ENCODE peak calls at places on chromosome 6, in five cellular contexts. V, H, G, E and O are unnamed samples.

GRCh38 chr6:1381397-1382330 is 7.7 kb upstream of the FOXF2 start:
- DNase-seq in H (peak), G (peak), V (peak), E (no peak), O (peak)

GRCh38 chr6:35318200-35318844 is 20.7 kb downstream of the DEF6 start:
- DNase-seq in G (no peak), V (peak), H (peak), E (peak), O (peak)

GRCh38 chr6:140784573-140784972 is 1348.2 kb upstream of the GJE1 start:
- DNase-seq in E (peak), V (no peak), H (peak), G (no peak), O (no peak)

GRCh38 chr6:13044390-13044789 is 283.9 kb downstream of the TBC1D7 start:
- DNase-seq in H (peak), E (no peak), G (peak), V (peak), O (no peak)

GRCh38 chr6:15274696-15275387 is 29.0 kb downstream of the JARID2 start:
- DNase-seq in E (peak), V (no peak), G (no peak), H (no peak), O (no peak)

GRCh38 chr6:40630046-40630445 is 42.9 kb upstream of the LRFN2 start:
- DNase-seq in V (no peak), E (no peak), G (no peak), H (no peak), O (no peak)

GRCh38 chr6:158002951-158003853 is 21.5 kb downstream of the SYNJ2 start:
- DNase-seq in H (peak), E (peak), V (no peak), G (no peak), O (no peak)

GRCh38 chr6:131778134-131778533 is 29.7 kb upstream of the ENPP1 start:
- DNase-seq in H (no peak), E (peak), V (no peak), G (no peak), O (no peak)

GRCh38 chr6:136600818-136601217 is 50.6 kb upstream of the MAP7 start:
- DNase-seq in H (no peak), V (no peak), E (peak), G (no peak), O (no peak)

GRCh38 chr6:85135376-85136094 is 314.3 kb upstream of the NT5E start:
- DNase-seq in H (peak), E (no peak), V (no peak), G (no peak), O (no peak)

GRCh38 chr6:106510090-106510970 is 119.0 kb downstream of the RTN4IP1 start:
- DNase-seq in H (peak), G (peak), E (no peak), V (peak), O (peak)

GRCh38 chr6:42336431-42336830 is 115.3 kb downstream of the TRERF1 start:
- DNase-seq in V (no peak), G (no peak), E (no peak), H (no peak), O (no peak)

GRCh38 chr6:44841829-44842228 is 454.3 kb downstream of the CDC5L start:
- DNase-seq in V (no peak), G (no peak), H (no peak), E (no peak), O (no peak)

GRCh38 chr6:18022398-18023231 is 35.2 kb upstream of the KIF13A start:
- DNase-seq in G (no peak), V (no peak), H (peak), E (peak), O (peak)

GRCh38 chr6:163427498-163428254 is 13.2 kb downstream of the QKI start:
- DNase-seq in H (peak), V (no peak), G (peak), E (peak), O (no peak)

GRCh38 chr6:25601797-25602679 is 50.0 kb upstream of the SCGN start:
- DNase-seq in G (peak), V (no peak), H (peak), E (peak), O (peak)

GRCh38 chr6:131652472-131652871 is 15.4 kb downstream of the ENPP3 start:
- DNase-seq in V (no peak), H (peak), E (peak), G (no peak), O (no peak)

GRCh38 chr6:36131517-36132220 is 1.4 kb downstream of the MAPK13 start:
- DNase-seq in G (peak), E (peak), H (peak), V (no peak), O (no peak)

GRCh38 chr6:106102967-106103727 is 17.0 kb downstream of the PRDM1 start:
- DNase-seq in V (no peak), G (no peak), H (no peak), E (no peak), O (no peak)

GRCh38 chr6:56669585-56669984 is 26.9 kb upstream of the DST start:
- DNase-seq in H (no peak), V (no peak), E (no peak), G (no peak), O (no peak)

GRCh38 chr6:56671651-56672461 is 29.2 kb upstream of the DST start:
- DNase-seq in V (no peak), G (no peak), H (no peak), E (no peak), O (no peak)

GRCh38 chr6:56668158-56668557 is 25.5 kb upstream of the DST start:
- DNase-seq in V (no peak), H (no peak), E (no peak), G (no peak), O (no peak)

GRCh38 chr6:56669041-56669440 is 26.4 kb upstream of the DST start:
- DNase-seq in V (no peak), G (no peak), H (no peak), E (no peak), O (no peak)

GRCh38 chr6:56671160-56671559 is 28.5 kb upstream of the DST start:
- DNase-seq in V (no peak), G (no peak), E (no peak), H (no peak), O (no peak)
- H3K27ac ChIP-seq in V (no peak), G (no peak), E (no peak), H (peak), O (no peak)

DNA sequence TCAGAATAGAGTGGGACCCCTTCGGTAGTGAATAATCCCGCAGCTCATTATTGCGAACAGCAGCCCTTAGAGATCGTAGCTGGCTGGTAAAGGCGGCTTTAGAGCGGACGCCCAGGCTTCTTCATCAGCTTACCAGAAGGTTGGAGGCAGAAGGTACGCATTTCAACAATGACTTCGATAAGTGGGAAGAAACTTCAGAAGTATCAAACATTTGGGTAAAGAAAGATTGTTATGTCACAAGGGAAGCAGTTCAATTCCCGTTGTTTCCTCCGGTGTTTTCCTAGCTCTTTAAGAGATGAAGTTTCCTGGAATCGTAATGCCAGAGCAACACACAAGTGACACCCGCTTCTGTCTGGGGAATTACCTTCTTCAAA is 119.2 kb upstream of the ZNF184 start:
- DNase-seq in E (no peak), H (no peak), G (no peak), V (no peak), O (no peak)
- H2AFZ ChIP-seq in E (no peak), H (peak), G (no peak), V (peak), O (peak)

DNA sequence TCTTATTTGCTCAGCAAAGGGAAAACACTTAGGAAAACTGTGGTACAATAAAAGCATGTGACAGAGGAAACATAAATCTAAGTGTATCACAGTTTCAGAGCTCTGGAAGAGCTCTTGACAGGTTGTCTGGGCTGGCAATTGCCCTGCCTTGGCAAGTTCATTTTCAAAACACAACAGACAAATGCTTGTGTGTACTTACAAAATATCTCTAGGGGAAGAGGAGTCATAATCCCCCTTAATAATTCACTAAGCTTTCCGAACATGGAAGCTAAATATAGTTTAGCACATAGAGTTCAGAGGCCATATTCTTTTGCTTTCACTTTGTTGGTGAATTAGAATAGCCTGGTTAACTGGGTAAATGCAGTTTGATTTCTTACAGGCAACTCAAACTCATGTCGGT is 211.6 kb upstream of the THEMIS start:
- DNase-seq in E (peak), G (no peak), H (no peak), V (no peak), O (no peak)
- H3K27ac ChIP-seq in E (no peak), G (no peak), H (no peak), V (no peak), O (no peak)

GRCh38 chr6:52641388-52641787 is 29.5 kb upstream of the TMEM14A start:
- DNase-seq in G (no peak), V (no peak), E (no peak), H (no peak), O (no peak)

GRCh38 chr6:52641826-52642225 is 29.1 kb upstream of the TMEM14A start:
- DNase-seq in H (no peak), E (no peak), V (no peak), G (no peak), O (no peak)

GRCh38 chr6:52640916-52641315 is 30.0 kb upstream of the TMEM14A start:
- DNase-seq in V (no peak), G (no peak), H (no peak), E (no peak), O (no peak)

GRCh38 chr6:52639493-52639892 is 31.4 kb upstream of the TMEM14A start:
- DNase-seq in V (no peak), G (no peak), H (no peak), E (no peak), O (no peak)

GRCh38 chr6:52640170-52640569 is 30.7 kb upstream of the TMEM14A start:
- DNase-seq in E (peak), V (no peak), H (peak), G (no peak), O (no peak)
- H2AFZ ChIP-seq in E (peak), V (peak), H (peak), G (no peak), O (peak)

GRCh38 chr6:144298167-144298671 is 13.1 kb downstream of the UTRN start:
- DNase-seq in E (no peak), H (no peak), G (no peak), V (no peak), O (no peak)
- H3K27ac ChIP-seq in E (no peak), H (no peak), G (no peak), V (no peak), O (no peak)

DNA sequence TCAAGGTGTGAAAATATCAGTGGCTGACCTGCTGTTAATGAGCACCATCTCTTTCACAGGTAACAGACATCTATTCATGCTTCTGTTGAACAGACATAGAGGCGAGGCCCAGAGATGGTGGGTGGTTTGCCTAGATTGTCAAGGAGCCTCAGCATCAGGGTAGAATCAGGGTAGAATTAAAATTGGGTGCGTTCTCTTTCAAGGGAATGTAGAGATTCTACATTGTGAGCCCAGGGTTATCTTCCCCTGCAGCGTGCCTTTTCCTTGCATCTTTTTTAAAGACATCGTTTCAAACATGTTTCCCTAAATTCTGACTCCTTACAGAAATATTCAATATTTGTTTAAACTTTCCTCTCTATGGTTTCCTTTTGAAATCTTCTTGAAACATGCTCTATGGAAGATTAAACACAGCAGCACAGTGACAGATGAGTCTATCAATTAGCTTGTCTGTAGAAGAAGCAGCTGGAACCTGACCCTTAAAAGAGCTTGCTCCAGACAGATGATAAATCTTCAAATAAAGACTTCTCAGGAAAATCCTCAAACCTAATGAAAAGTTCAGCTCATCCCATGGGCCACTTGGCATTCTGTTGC is 119.9 kb downstream of the IPCEF1 start:
- DNase-seq in V (no peak), G (no peak), E (peak), H (no peak), O (no peak)
- H2AFZ ChIP-seq in V (no peak), G (no peak), E (no peak), H (no peak), O (no peak)

GRCh38 chr6:116371384-116372209 is 850 bp downstream of the DSE start:
- DNase-seq in G (no peak), V (peak), E (peak), H (peak), O (peak)
- H3K27ac ChIP-seq in G (no peak), V (peak), E (peak), H (peak), O (peak)

DNA sequence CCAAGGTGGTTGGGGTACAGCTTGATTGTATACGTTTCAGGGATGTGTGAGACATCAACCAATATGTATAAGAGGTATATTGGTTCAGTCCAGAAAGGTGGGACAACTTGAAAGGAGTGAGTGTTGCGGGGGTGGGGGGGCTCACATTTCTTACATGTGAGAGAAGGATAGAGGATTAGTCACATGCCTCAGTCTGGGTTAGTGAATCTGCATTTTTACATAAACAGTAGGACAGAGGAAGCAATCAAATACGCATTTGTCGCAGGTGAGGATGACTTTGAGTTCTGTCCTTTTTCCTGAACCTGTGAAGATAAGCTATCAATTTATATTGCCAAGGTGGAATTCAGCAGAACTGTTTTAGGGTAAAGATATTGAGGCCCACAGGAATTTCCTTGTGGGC is 42.1 kb upstream of the TBC1D32 start:
- DNase-seq in V (no peak), G (no peak), E (no peak), H (no peak), O (no peak)
- H2AFZ ChIP-seq in V (no peak), G (no peak), E (no peak), H (no peak), O (no peak)

GRCh38 chr6:46407785-46408530 is 83.3 kb downstream of the RCAN2 start:
- DNase-seq in G (no peak), E (no peak), V (no peak), H (no peak), O (no peak)

GRCh38 chr6:46414398-46414797 is 76.9 kb downstream of the RCAN2 start:
- DNase-seq in V (no peak), G (no peak), H (no peak), E (no peak), O (no peak)

GRCh38 chr6:46411798-46412197 is 79.5 kb downstream of the RCAN2 start:
- DNase-seq in H (no peak), E (no peak), G (no peak), V (no peak), O (no peak)

GRCh38 chr6:46410330-46410953 is 80.8 kb downstream of the RCAN2 start:
- DNase-seq in V (no peak), G (peak), H (peak), E (peak), O (no peak)

DNA sequence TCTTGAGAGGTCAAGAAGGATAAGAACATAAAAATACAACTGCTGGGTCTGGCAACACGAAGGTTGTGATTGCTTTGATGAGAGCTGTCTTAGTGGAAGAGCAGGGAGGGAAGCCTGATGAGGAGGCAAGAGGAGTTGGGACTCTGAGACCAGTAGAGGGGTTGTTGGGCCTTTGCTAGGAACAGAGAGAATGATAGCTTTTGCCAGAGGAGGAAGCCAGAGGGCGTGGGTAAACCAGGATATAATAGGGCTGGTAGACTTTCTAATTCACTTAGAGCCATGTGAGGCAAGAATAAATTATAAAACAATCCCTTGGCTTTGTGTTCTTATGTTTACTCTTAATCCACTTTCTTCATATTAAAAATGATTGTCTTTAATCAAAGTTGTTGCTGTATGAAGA is 78.6 kb downstream of the RCAN2 start:
- DNase-seq in E (no peak), V (no peak), H (no peak), G (peak), O (no peak)
- H3K27ac ChIP-seq in E (no peak), V (no peak), H (no peak), G (no peak), O (no peak)

GRCh38 chr6:168063431-168063830 is 15.6 kb downstream of the FRMD1 start:
- DNase-seq in G (no peak), E (no peak), H (no peak), V (no peak), O (no peak)
- H2AFZ ChIP-seq in G (no peak), E (no peak), H (no peak), V (no peak), O (no peak)